ENCODE peak calls at places on chromosomes 1 and 21, in four cellular contexts. One of them, this sample, is unnamed.

GRCh38 chr1:176903474-176903873 is 261.0 kb downstream of the ASTN1 start:
- DNase-seq in H54: no peak
- DNase-seq in activated effector memory CD4-positive, alpha-beta T cell treated with Interleukin-2 at 50 U/mL for 16 hours: no peak
- DNase-seq in fibroblast of pulmonary artery: peak; percentile 52
- DNase-seq in this sample: no peak

GRCh38 chr1:212366901-212367300 is 47.8 kb downstream of the PACC1 start:
- DNase-seq in activated effector memory CD4-positive, alpha-beta T cell treated with Interleukin-2 at 50 U/mL for 16 hours: no peak
- DNase-seq in H54: no peak
- DNase-seq in fibroblast of pulmonary artery: peak; percentile 36
- DNase-seq in this sample: no peak

GRCh38 chr1:52157582-52157981 is 15.7 kb downstream of the ZFYVE9 start:
- DNase-seq in activated effector memory CD4-positive, alpha-beta T cell treated with Interleukin-2 at 50 U/mL for 16 hours: no peak
- DNase-seq in fibroblast of pulmonary artery: no peak
- DNase-seq in H54: no peak
- DNase-seq in this sample: no peak

GRCh38 chr1:26785611-26786436 is 1.9 kb upstream of the PIGV start:
- DNase-seq in fibroblast of pulmonary artery: peak; percentile 45
- DNase-seq in activated effector memory CD4-positive, alpha-beta T cell treated with Interleukin-2 at 50 U/mL for 16 hours: no peak
- DNase-seq in H54: no peak
- DNase-seq in this sample: no peak

GRCh38 chr1:17711962-17712361 is 43.2 kb upstream of the ACTL8 start:
- DNase-seq in H54: no peak
- DNase-seq in fibroblast of pulmonary artery: no peak
- DNase-seq in activated effector memory CD4-positive, alpha-beta T cell treated with Interleukin-2 at 50 U/mL for 16 hours: no peak
- DNase-seq in this sample: no peak

GRCh38 chr1:184150776-184151531 is 99.4 kb downstream of the TSEN15 start:
- DNase-seq in activated effector memory CD4-positive, alpha-beta T cell treated with Interleukin-2 at 50 U/mL for 16 hours: no peak
- DNase-seq in H54: no peak
- DNase-seq in fibroblast of pulmonary artery: peak; percentile 27
- DNase-seq in this sample: no peak

GRCh38 chr1:228066416-228066815 is 16.1 kb upstream of the ARF1 start:
- DNase-seq in H54: no peak
- DNase-seq in activated effector memory CD4-positive, alpha-beta T cell treated with Interleukin-2 at 50 U/mL for 16 hours: no peak
- DNase-seq in fibroblast of pulmonary artery: no peak
- DNase-seq in this sample: no peak

GRCh38 chr1:16178596-16179497 is 23.0 kb upstream of the EPHA2 start:
- DNase-seq in fibroblast of pulmonary artery: no peak
- DNase-seq in activated effector memory CD4-positive, alpha-beta T cell treated with Interleukin-2 at 50 U/mL for 16 hours: no peak
- DNase-seq in H54: no peak
- DNase-seq in this sample: no peak

GRCh38 chr1:37393585-37394120 is 80.7 kb upstream of the ZC3H12A start:
- DNase-seq in H54: no peak
- DNase-seq in fibroblast of pulmonary artery: no peak
- DNase-seq in activated effector memory CD4-positive, alpha-beta T cell treated with Interleukin-2 at 50 U/mL for 16 hours: no peak
- DNase-seq in this sample: no peak

GRCh38 chr1:1326075-1326605 is 1.5 kb downstream of the CPTP start:
- DNase-seq in activated effector memory CD4-positive, alpha-beta T cell treated with Interleukin-2 at 50 U/mL for 16 hours: no peak
- DNase-seq in H54: no peak
- DNase-seq in fibroblast of pulmonary artery: no peak
- DNase-seq in this sample: no peak

GRCh38 chr1:153968000-153968363 is 280 bp downstream of the CREB3L4 start:
- DNase-seq in H54: no peak
- DNase-seq in activated effector memory CD4-positive, alpha-beta T cell treated with Interleukin-2 at 50 U/mL for 16 hours: no peak
- DNase-seq in fibroblast of pulmonary artery: no peak
- DNase-seq in this sample: peak; percentile 81

GRCh38 chr1:145714524-145715111 is 4.7 kb upstream of the CD160 start:
- DNase-seq in activated effector memory CD4-positive, alpha-beta T cell treated with Interleukin-2 at 50 U/mL for 16 hours: no peak
- DNase-seq in fibroblast of pulmonary artery: no peak
- DNase-seq in H54: no peak
- DNase-seq in this sample: no peak

GRCh38 chr1:91583326-91583755 is 82.7 kb downstream of the CDC7 start:
- DNase-seq in activated effector memory CD4-positive, alpha-beta T cell treated with Interleukin-2 at 50 U/mL for 16 hours: no peak
- DNase-seq in H54: no peak
- DNase-seq in fibroblast of pulmonary artery: peak; percentile 23
- DNase-seq in this sample: no peak

GRCh38 chr1:9425859-9426258 is 113.4 kb upstream of the SLC25A33 start:
- DNase-seq in H54: no peak
- DNase-seq in fibroblast of pulmonary artery: no peak
- DNase-seq in activated effector memory CD4-positive, alpha-beta T cell treated with Interleukin-2 at 50 U/mL for 16 hours: no peak
- DNase-seq in this sample: no peak

GRCh38 chr1:221246067-221246466 is 366.8 kb downstream of the HLX start:
- DNase-seq in H54: no peak
- DNase-seq in fibroblast of pulmonary artery: no peak
- DNase-seq in activated effector memory CD4-positive, alpha-beta T cell treated with Interleukin-2 at 50 U/mL for 16 hours: no peak
- DNase-seq in this sample: no peak

GRCh38 chr21:44964381-44964780 is 24.6 kb downstream of the SLX9 start:
- DNase-seq in activated effector memory CD4-positive, alpha-beta T cell treated with Interleukin-2 at 50 U/mL for 16 hours: no peak
- DNase-seq in fibroblast of pulmonary artery: no peak
- DNase-seq in H54: no peak
- DNase-seq in this sample: no peak

GRCh38 chr1:99110140-99111041 is 105.7 kb upstream of the PLPPR5 start:
- DNase-seq in fibroblast of pulmonary artery: no peak
- DNase-seq in H54: no peak
- DNase-seq in activated effector memory CD4-positive, alpha-beta T cell treated with Interleukin-2 at 50 U/mL for 16 hours: no peak
- DNase-seq in this sample: no peak

GRCh38 chr1:186536272-186536905 is 75.5 kb upstream of the PDC start:
- DNase-seq in fibroblast of pulmonary artery: peak; percentile 59
- DNase-seq in activated effector memory CD4-positive, alpha-beta T cell treated with Interleukin-2 at 50 U/mL for 16 hours: no peak
- DNase-seq in H54: no peak
- DNase-seq in this sample: no peak

GRCh38 chr1:46492871-46493270 is 3.2 kb downstream of the DMBX1 start:
- DNase-seq in activated effector memory CD4-positive, alpha-beta T cell treated with Interleukin-2 at 50 U/mL for 16 hours: no peak
- DNase-seq in fibroblast of pulmonary artery: no peak
- DNase-seq in H54: no peak
- DNase-seq in this sample: no peak

GRCh38 chr1:8903410-8903809 is 24.9 kb upstream of the ENO1 start:
- DNase-seq in fibroblast of pulmonary artery: peak; percentile 31
- DNase-seq in H54: no peak
- DNase-seq in activated effector memory CD4-positive, alpha-beta T cell treated with Interleukin-2 at 50 U/mL for 16 hours: no peak
- DNase-seq in this sample: no peak

GRCh38 chr1:34407140-34407539 is 230.4 kb downstream of the C1orf94 start:
- DNase-seq in H54: peak; percentile 33
- DNase-seq in activated effector memory CD4-positive, alpha-beta T cell treated with Interleukin-2 at 50 U/mL for 16 hours: no peak
- DNase-seq in fibroblast of pulmonary artery: no peak
- DNase-seq in this sample: no peak

GRCh38 chr1:205510308-205510950 is 6.0 kb downstream of the CDK18 start:
- DNase-seq in activated effector memory CD4-positive, alpha-beta T cell treated with Interleukin-2 at 50 U/mL for 16 hours: no peak
- DNase-seq in H54: no peak
- DNase-seq in fibroblast of pulmonary artery: no peak
- DNase-seq in this sample: no peak

GRCh38 chr1:36989260-36989659 is 45.1 kb downstream of the GRIK3 start:
- DNase-seq in H54: no peak
- DNase-seq in activated effector memory CD4-positive, alpha-beta T cell treated with Interleukin-2 at 50 U/mL for 16 hours: no peak
- DNase-seq in fibroblast of pulmonary artery: no peak
- DNase-seq in this sample: no peak

GRCh38 chr21:45536301-45537081 is 5.7 kb downstream of the SLC19A1 start:
- DNase-seq in fibroblast of pulmonary artery: no peak
- DNase-seq in activated effector memory CD4-positive, alpha-beta T cell treated with Interleukin-2 at 50 U/mL for 16 hours: no peak
- DNase-seq in H54: no peak
- DNase-seq in this sample: peak; percentile 53

GRCh38 chr1:87805661-87806376 is 477.1 kb downstream of the LMO4 start:
- DNase-seq in fibroblast of pulmonary artery: peak; percentile 64
- DNase-seq in H54: no peak
- DNase-seq in activated effector memory CD4-positive, alpha-beta T cell treated with Interleukin-2 at 50 U/mL for 16 hours: no peak
- DNase-seq in this sample: no peak

GRCh38 chr21:31855180-31855579 is 17.6 kb upstream of the HUNK start:
- DNase-seq in activated effector memory CD4-positive, alpha-beta T cell treated with Interleukin-2 at 50 U/mL for 16 hours: no peak
- DNase-seq in fibroblast of pulmonary artery: no peak
- DNase-seq in H54: no peak
- DNase-seq in this sample: no peak

GRCh38 chr1:29468501-29468900 is 232.2 kb downstream of the PTPRU start:
- DNase-seq in fibroblast of pulmonary artery: no peak
- DNase-seq in H54: no peak
- DNase-seq in activated effector memory CD4-positive, alpha-beta T cell treated with Interleukin-2 at 50 U/mL for 16 hours: no peak
- DNase-seq in this sample: peak; percentile 54

GRCh38 chr1:54256756-54257155 is 56.8 kb downstream of the MRPL37 start:
- DNase-seq in activated effector memory CD4-positive, alpha-beta T cell treated with Interleukin-2 at 50 U/mL for 16 hours: no peak
- DNase-seq in fibroblast of pulmonary artery: no peak
- DNase-seq in H54: no peak
- DNase-seq in this sample: no peak

GRCh38 chr1:7885513-7886298 is 32.8 kb upstream of the UTS2 start:
- DNase-seq in H54: no peak
- DNase-seq in activated effector memory CD4-positive, alpha-beta T cell treated with Interleukin-2 at 50 U/mL for 16 hours: no peak
- DNase-seq in fibroblast of pulmonary artery: no peak
- DNase-seq in this sample: peak; percentile 78

GRCh38 chr1:56644064-56644940 is 812 bp upstream of the PRKAA2 start:
- DNase-seq in H54: no peak
- DNase-seq in fibroblast of pulmonary artery: no peak
- DNase-seq in activated effector memory CD4-positive, alpha-beta T cell treated with Interleukin-2 at 50 U/mL for 16 hours: no peak
- DNase-seq in this sample: no peak

GRCh38 chr1:25848531-25848930 is 10.7 kb downstream of the AUNIP start:
- DNase-seq in activated effector memory CD4-positive, alpha-beta T cell treated with Interleukin-2 at 50 U/mL for 16 hours: no peak
- DNase-seq in H54: no peak
- DNase-seq in fibroblast of pulmonary artery: no peak
- DNase-seq in this sample: no peak

GRCh38 chr1:62327360-62328051 is 8.3 kb upstream of the KANK4 start:
- DNase-seq in H54: no peak
- DNase-seq in activated effector memory CD4-positive, alpha-beta T cell treated with Interleukin-2 at 50 U/mL for 16 hours: no peak
- DNase-seq in fibroblast of pulmonary artery: no peak
- DNase-seq in this sample: no peak

GRCh38 chr1:59013276-59013927 is 229.6 kb upstream of the JUN start:
- DNase-seq in H54: no peak
- DNase-seq in activated effector memory CD4-positive, alpha-beta T cell treated with Interleukin-2 at 50 U/mL for 16 hours: no peak
- DNase-seq in fibroblast of pulmonary artery: peak; percentile 69
- DNase-seq in this sample: peak; percentile 65

GRCh38 chr1:24929091-24929875 is 793 bp downstream of the RUNX3 start:
- DNase-seq in activated effector memory CD4-positive, alpha-beta T cell treated with Interleukin-2 at 50 U/mL for 16 hours: peak; percentile 47
- DNase-seq in H54: no peak
- DNase-seq in fibroblast of pulmonary artery: no peak
- DNase-seq in this sample: no peak

GRCh38 chr1:187744665-187745064 is 915.9 kb downstream of the PLA2G4A start:
- DNase-seq in activated effector memory CD4-positive, alpha-beta T cell treated with Interleukin-2 at 50 U/mL for 16 hours: no peak
- DNase-seq in fibroblast of pulmonary artery: no peak
- DNase-seq in H54: no peak
- DNase-seq in this sample: no peak